ENCODE peak calls at places on chromosomes 3 and 15, in five cellular contexts. D is K562, W is HepG2, T is HCT116, C is GM12878. K is an unnamed sample.

GRCh38 chr3:157532529-157533297 is 29.5 kb upstream of the VEPH1 start:
- DNase-seq in D (peak), W (peak), T (peak), C (peak), K (peak)

GRCh38 chr3:46495901-46496456 is 1.8 kb upstream of the RTP3 start:
- DNase-seq in C (no peak), W (no peak), D (no peak), T (no peak), K (no peak)

GRCh38 chr15:97748576-97748975 is 211.9 kb upstream of the ARRDC4 start:
- DNase-seq in T (no peak), C (no peak), W (no peak), D (no peak), K (no peak)

GRCh38 chr3:106328224-106328623 is 459.4 kb upstream of the CBLB start:
- DNase-seq in T (no peak), W (no peak), C (no peak), D (no peak), K (no peak)

GRCh38 chr3:40718681-40719080 is 193.9 kb downstream of the ZNF621 start:
- DNase-seq in C (peak), W (no peak), D (no peak), T (no peak), K (no peak)

GRCh38 chr3:23430781-23431423 is 227.8 kb downstream of the UBE2E2 start:
- DNase-seq in C (no peak), D (no peak), W (no peak), T (no peak), K (no peak)

GRCh38 chr3:75254685-75255084 is 409.4 kb upstream of the FRG2C start:
- DNase-seq in C (no peak), T (no peak), D (no peak), W (no peak), K (peak)

GRCh38 chr15:79057050-79057449 is 33.5 kb downstream of the RASGRF1 start:
- DNase-seq in W (no peak), C (no peak), T (no peak), D (no peak), K (no peak)

GRCh38 chr15:64521726-64522164 is 61.4 kb downstream of the ZNF609 start:
- DNase-seq in W (peak), C (no peak), T (peak), D (peak), K (peak)
- TF ChIP-seq SRF in W (no peak), C (no peak), T (no peak), D (no peak), K (no peak)

GRCh38 chr15:99452728-99453643 is 112.8 kb upstream of the MEF2A start:
- DNase-seq in W (peak), T (no peak), C (peak), D (no peak), K (peak)
- TF ChIP-seq SP1 in W (no peak), T (no peak), C (peak), D (no peak), K (no peak)

GRCh38 chr3:98782826-98783500 is 19.8 kb downstream of the ST3GAL6 start:
- DNase-seq in T (no peak), C (no peak), D (no peak), W (peak), K (no peak)

GRCh38 chr3:98787181-98787580 is 24.0 kb downstream of the ST3GAL6 start:
- DNase-seq in T (no peak), D (no peak), W (no peak), C (no peak), K (no peak)

GRCh38 chr3:98786364-98786930 is 23.3 kb downstream of the ST3GAL6 start:
- DNase-seq in W (peak), C (no peak), D (no peak), T (no peak), K (no peak)

GRCh38 chr3:98784042-98784441 is 20.9 kb downstream of the ST3GAL6 start:
- DNase-seq in C (no peak), T (no peak), W (no peak), D (no peak), K (no peak)

GRCh38 chr3:98784666-98785600 is 21.8 kb downstream of the ST3GAL6 start:
- DNase-seq in D (no peak), W (peak), T (no peak), C (no peak), K (no peak)
- TF ChIP-seq SRF in D (no peak), W (no peak), T (no peak), C (no peak), K (no peak)

GRCh38 chr3:143265501-143266070 is 146.0 kb downstream of the CHST2 start:
- DNase-seq in T (no peak), D (no peak), W (no peak), C (no peak), K (no peak)
- TF ChIP-seq SP1 in T (no peak), D (no peak), W (no peak), C (no peak), K (no peak)

DNA sequence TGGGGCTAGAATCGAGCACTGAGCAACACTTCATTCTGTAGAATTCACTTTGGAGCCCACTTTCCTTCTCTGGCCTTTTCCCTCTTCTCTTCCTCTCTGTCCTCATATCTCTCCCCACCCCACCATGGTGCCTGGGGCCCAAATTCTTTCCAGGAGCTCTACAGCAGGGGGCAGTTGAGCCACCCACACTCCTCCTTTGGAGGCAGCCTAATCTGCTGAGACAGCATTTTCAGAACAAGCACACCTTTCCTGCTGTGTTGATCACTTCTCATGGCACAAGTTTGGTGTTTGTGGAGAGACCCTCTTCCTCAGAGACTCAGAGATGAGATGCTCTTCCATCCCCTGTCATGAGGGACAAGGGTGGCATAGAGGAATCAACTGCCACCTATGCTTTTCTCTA is 52.0 kb upstream of the PRR23C start:
- DNase-seq in D (no peak), T (no peak), C (no peak), W (no peak), K (no peak)
- TF ChIP-seq SRF in D (no peak), T (no peak), C (no peak), W (no peak), K (no peak)

GRCh38 chr3:68943753-68944500 is 11.6 kb upstream of the TAFA4 start:
- DNase-seq in T (no peak), W (peak), D (no peak), C (no peak), K (no peak)
- TF ChIP-seq SP1 in T (no peak), W (no peak), D (no peak), C (no peak), K (no peak)

DNA sequence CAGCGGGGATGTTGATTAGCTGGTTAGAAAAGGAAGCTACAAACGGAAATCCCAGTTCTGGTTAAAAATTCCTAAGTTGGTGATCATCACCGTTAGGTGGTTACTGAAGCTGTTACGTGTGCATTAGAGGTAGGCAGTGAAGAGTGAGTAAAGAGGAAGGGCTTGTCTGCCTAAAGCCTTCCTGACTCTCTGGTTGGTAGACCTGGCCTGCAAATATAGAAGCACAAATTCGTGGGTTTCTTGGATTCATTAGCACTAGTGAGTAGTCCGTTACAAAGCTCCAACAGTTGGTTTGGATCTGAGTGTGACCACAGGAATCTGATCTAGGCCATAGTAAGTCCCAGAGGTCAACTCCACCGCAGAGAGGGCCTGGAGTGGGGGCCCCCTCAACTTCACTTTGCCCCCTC is 174.0 kb upstream of the TP63 start:
- DNase-seq in T (no peak), C (no peak), W (no peak), D (no peak), K (no peak)
- TF ChIP-seq SRF in T (no peak), C (no peak), W (no peak), D (no peak), K (no peak)

DNA sequence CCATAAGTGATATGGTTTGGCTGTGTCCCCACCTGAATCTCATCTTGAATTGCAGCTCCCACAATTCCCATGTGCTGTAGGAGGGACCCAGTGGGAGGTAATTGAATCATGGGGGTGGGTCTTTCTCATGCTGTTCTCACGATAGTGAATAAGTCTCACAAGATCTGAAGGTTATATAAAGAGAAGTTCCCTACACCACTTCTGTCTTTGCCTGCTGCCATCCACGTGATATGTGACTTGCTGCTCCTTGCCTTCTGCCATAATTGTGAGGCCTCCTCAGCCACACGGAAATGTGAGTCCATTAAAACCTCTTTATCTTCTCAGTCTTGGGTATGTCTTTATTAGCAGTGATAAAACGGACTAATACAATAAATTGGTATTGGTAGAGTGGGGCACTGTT is 75.0 kb upstream of the CADPS start:
- DNase-seq in D (no peak), C (no peak), W (no peak), T (no peak), K (no peak)
- TF ChIP-seq SP1 in D (no peak), C (no peak), W (no peak), T (no peak), K (no peak)

GRCh38 chr15:89363133-89363532 is 28.5 kb upstream of the POLG start:
- DNase-seq in W (no peak), C (no peak), T (no peak), D (no peak), K (no peak)

GRCh38 chr15:89359471-89360293 is 25.1 kb upstream of the POLG start:
- DNase-seq in D (no peak), C (no peak), T (no peak), W (no peak), K (peak)

GRCh38 chr15:89362203-89363101 is 27.8 kb upstream of the POLG start:
- DNase-seq in W (no peak), C (no peak), T (no peak), D (no peak), K (peak)

GRCh38 chr15:89360294-89360971 is 25.8 kb upstream of the POLG start:
- DNase-seq in C (no peak), T (no peak), W (no peak), D (no peak), K (no peak)

DNA sequence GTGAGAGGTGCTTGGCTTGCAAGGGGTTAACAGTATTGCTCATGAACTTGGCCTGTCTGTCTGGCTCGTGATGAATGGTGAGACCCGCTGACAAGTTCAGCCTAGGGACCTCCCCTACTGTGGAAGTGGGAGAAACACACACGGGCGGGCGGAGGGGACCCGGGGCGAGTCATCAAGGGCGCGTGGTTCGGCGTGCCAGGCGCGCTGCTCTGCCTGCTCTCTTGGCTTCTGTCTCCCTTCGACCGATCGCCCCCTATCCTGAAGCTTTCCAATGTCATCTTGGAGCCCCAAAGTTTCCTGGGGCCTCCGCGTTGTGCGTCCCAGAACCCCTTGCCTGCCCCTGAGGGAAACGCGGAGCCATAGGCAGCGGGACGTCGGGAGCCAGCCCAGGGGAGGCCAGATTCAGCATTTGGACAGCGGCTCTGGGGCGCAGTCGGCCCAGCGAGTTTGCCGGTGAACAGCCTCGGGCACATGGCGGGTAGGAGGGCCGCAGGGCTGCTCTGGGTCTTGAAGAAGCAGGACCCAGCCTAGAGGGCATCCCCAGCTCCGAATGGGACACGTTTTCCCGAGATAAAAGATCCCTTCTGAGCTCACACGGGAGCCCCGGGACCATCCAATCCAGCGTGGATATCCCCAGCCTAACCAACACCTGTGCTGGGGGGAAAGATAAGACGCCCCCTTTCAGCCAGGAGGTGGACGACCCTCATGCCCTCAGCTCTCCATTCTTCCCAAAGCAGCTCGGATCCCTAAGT is 27.0 kb upstream of the POLG start:
- DNase-seq in C (no peak), W (peak), D (peak), T (no peak), K (peak)
- TF ChIP-seq SRF in C (no peak), W (no peak), D (peak), T (no peak), K (no peak)

GRCh38 chr3:134640872-134641470 is 9.9 kb downstream of the KY start:
- DNase-seq in C (no peak), D (peak), T (peak), W (peak), K (peak)
- TF ChIP-seq SP1 in C (no peak), D (no peak), T (no peak), W (no peak), K (no peak)